ENCODE peak calls at places on chromosomes 12 and 14, in eight cellular contexts. Y, Z, J, F, H, S, Q and A are unnamed samples.
A peak's percentile ranks its signal among the peaks of the same experiment; 100 is the strongest.

GRCh38 chr14:64857979-64858740 is 21.5 kb downstream of the SPTB start:
- DNase-seq in Y (no peak), Z (no peak), Q (no peak), H (no peak), J (no peak), S (no peak), F (no peak), A (no peak)

GRCh38 chr12:20599757-20600156 is 95.4 kb upstream of the SLCO1C1 start:
- DNase-seq in Z (peak; percentile 7), Q (no peak), S (no peak), F (no peak), J (peak; percentile 4), H (no peak), Y (peak; percentile 34), A (no peak)

GRCh38 chr12:58920102-58920955 is at the start of gene LRIG3:
- DNase-seq in Y (peak; percentile 49), F (peak; percentile 96), H (peak; percentile 59), Q (peak; percentile 91), S (peak; percentile 83), Z (peak; percentile 90), J (peak; percentile 87), A (peak; percentile 93)

GRCh38 chr12:10130042-10130441 is at the start of gene CLEC7A:
- DNase-seq in Y (no peak), Q (no peak), F (no peak), J (no peak), Z (no peak), S (no peak), H (peak; percentile 68), A (no peak)

GRCh38 chr12:22692964-22693555 is 68.1 kb downstream of the ETNK1 start:
- DNase-seq in J (no peak), H (no peak), Z (no peak), Y (no peak), S (no peak), F (no peak), Q (no peak), A (peak; percentile 44)

GRCh38 chr12:32126720-32127119 is 20.1 kb downstream of the BICD1 start:
- DNase-seq in F (no peak), S (no peak), H (no peak), J (peak; percentile 82), Z (no peak), Q (peak; percentile 78), Y (no peak), A (no peak)

GRCh38 chr14:98385851-98386250 is 886.1 kb downstream of the BCL11B start:
- DNase-seq in Z (no peak), S (no peak), H (no peak), Y (no peak), F (no peak), Q (no peak), J (no peak), A (no peak)

GRCh38 chr12:321606-322326 is 59.1 kb upstream of the SLC6A13 start:
- DNase-seq in S (no peak), Q (peak; percentile 4), J (peak; percentile 15), Z (no peak), F (no peak), Y (no peak), H (peak; percentile 18), A (no peak)